ENCODE peak calls at places on chromosomes 4 and X, in six cellular contexts. D is GM12865; O is body of pancreas; V is psoas muscle; G is CD4-positive, CD25-positive, alpha-beta regulatory T cell; M is heart left ventricle. S is an unnamed sample.

GRCh38 chr4:90039122-90039521 is 88.1 kb upstream of the CCSER1 start:
- DNase-seq in D (no peak), O (no peak), V (no peak), G (no peak), M (no peak), S (no peak)

GRCh38 chr4:179855471-179855870 is 2387.7 kb upstream of the TENM3 start:
- DNase-seq in D (no peak), O (no peak), V (no peak), G (no peak), M (no peak), S (no peak)

GRCh38 chr4:83107636-83108035 is 6.9 kb downstream of the PLAC8 start:
- DNase-seq in D (peak), O (no peak), V (no peak), G (no peak), M (no peak), S (no peak)

GRCh38 chr4:140515423-140515822 is 8.5 kb upstream of the ELMOD2 start:
- DNase-seq in D (no peak), O (no peak), V (no peak), G (no peak), M (no peak), S (no peak)

GRCh38 chr4:74320559-74321118 is 12.4 kb downstream of the EPGN start:
- DNase-seq in D (peak), O (peak), V (no peak), G (peak), M (no peak), S (no peak)

GRCh38 chr4:184961693-184962092 is 56.6 kb upstream of the HELT start:
- DNase-seq in D (no peak), O (peak), V (no peak), G (no peak), M (no peak), S (no peak)

GRCh38 chrX:155997436-155997835 is at the start of gene IL9R:
- DNase-seq in D (peak), O (no peak), V (no peak), G (peak), M (no peak), S (no peak)

GRCh38 chr4:138835833-138836521 is 179.6 kb upstream of the NOCT start:
- DNase-seq in D (peak), O (peak), V (no peak), G (no peak), M (peak), S (peak)

GRCh38 chrX:39261446-39262147 is 460.3 kb downstream of the MID1IP1 start:
- DNase-seq in D (peak), O (peak), V (no peak), G (peak), M (no peak), S (peak)

GRCh38 chrX:69258893-69259292 is 93.6 kb upstream of the PJA1 start:
- DNase-seq in D (no peak), O (no peak), V (no peak), G (no peak), M (no peak), S (no peak)

GRCh38 chr4:146389561-146389960 is 132.2 kb downstream of the SLC10A7 start:
- DNase-seq in D (no peak), O (no peak), V (no peak), G (no peak), M (no peak), S (no peak)

GRCh38 chrX:23944234-23944633 is 36.4 kb downstream of the CXorf58 start:
- DNase-seq in D (no peak), O (no peak), V (no peak), G (no peak), M (no peak), S (no peak)

GRCh38 chr4:184553891-184554290 is 79.5 kb upstream of the IRF2 start:
- DNase-seq in D (no peak), O (no peak), V (no peak), G (no peak), M (no peak), S (no peak)

GRCh38 chr4:89305712-89306437 is 1.7 kb downstream of the GPRIN3 start:
- DNase-seq in D (no peak), O (peak), V (no peak), G (no peak), M (no peak), S (no peak)

GRCh38 chrX:110286126-110286525 is 31.8 kb downstream of the AMMECR1 start:
- DNase-seq in D (no peak), O (peak), V (no peak), G (no peak), M (no peak), S (peak)

GRCh38 chrX:138777230-138777629 is 65.7 kb upstream of the FGF13 start:
- DNase-seq in D (no peak), O (no peak), V (no peak), G (no peak), M (no peak), S (no peak)

GRCh38 chr4:123856689-123857545 is 460.3 kb downstream of the SPRY1 start:
- DNase-seq in D (no peak), O (peak), V (peak), G (no peak), M (peak), S (no peak)

GRCh38 chr4:52751349-52751911 is at the start of gene ERVMER34-1:
- DNase-seq in D (no peak), O (peak), V (peak), G (no peak), M (peak), S (no peak)

GRCh38 chr4:153260553-153261306 is 56.5 kb downstream of the TRIM2 start:
- DNase-seq in D (no peak), O (no peak), V (no peak), G (no peak), M (no peak), S (no peak)

GRCh38 chrX:153844509-153845082 is 14.3 kb upstream of the PDZD4 start:
- DNase-seq in D (no peak), O (no peak), V (no peak), G (no peak), M (no peak), S (no peak)

GRCh38 chr4:15882675-15883086 is 55.9 kb downstream of the FGFBP1 start:
- DNase-seq in D (peak), O (peak), V (peak), G (peak), M (peak), S (peak)

GRCh38 chrX:151984328-151984727 is 9.9 kb upstream of the GABRE start:
- DNase-seq in D (no peak), O (no peak), V (no peak), G (no peak), M (peak), S (peak)

GRCh38 chr4:73617256-73617655 is 3.0 kb downstream of the RASSF6 start:
- DNase-seq in D (no peak), O (no peak), V (no peak), G (no peak), M (no peak), S (no peak)

GRCh38 chrX:150899191-150899757 is 806 bp upstream of the CD99L2 start:
- DNase-seq in D (peak), O (peak), V (peak), G (peak), M (peak), S (peak)

GRCh38 chr4:149029056-149029651 is 586.9 kb upstream of the NR3C2 start:
- DNase-seq in D (no peak), O (peak), V (no peak), G (no peak), M (no peak), S (no peak)

GRCh38 chr4:78480286-78480685 is 71.3 kb upstream of the ANXA3 start:
- DNase-seq in D (no peak), O (no peak), V (no peak), G (no peak), M (no peak), S (no peak)

GRCh38 chr4:170005472-170005871 is 20.7 kb downstream of the MFAP3L start:
- DNase-seq in D (no peak), O (no peak), V (peak), G (no peak), M (peak), S (no peak)

GRCh38 chr4:129179276-129179675 is 83.3 kb downstream of the C4orf33 start:
- DNase-seq in D (no peak), O (no peak), V (no peak), G (no peak), M (no peak), S (no peak)

GRCh38 chrX:109966246-109966645 is 36.7 kb upstream of the TMEM164 start:
- DNase-seq in D (no peak), O (no peak), V (no peak), G (no peak), M (no peak), S (no peak)

GRCh38 chr4:84481879-84482245 is 17.2 kb downstream of the NKX6-1 start:
- DNase-seq in D (no peak), O (no peak), V (no peak), G (no peak), M (no peak), S (no peak)

GRCh38 chr4:6939761-6940743 is 30.4 kb downstream of the TBC1D14 start:
- DNase-seq in D (peak), O (no peak), V (peak), G (no peak), M (no peak), S (no peak)

GRCh38 chr4:7103599-7104365 is 35.9 kb upstream of the GRPEL1 start:
- DNase-seq in D (no peak), O (peak), V (peak), G (no peak), M (peak), S (peak)

GRCh38 chrX:151359931-151360871 is 36.8 kb upstream of the VMA21 start:
- DNase-seq in D (peak), O (peak), V (peak), G (peak), M (no peak), S (peak)

GRCh38 chr4:126839066-126839465 is 793.7 kb upstream of the INTU start:
- DNase-seq in D (no peak), O (no peak), V (no peak), G (no peak), M (no peak), S (no peak)

GRCh38 chr4:118920247-118920646 is 31.6 kb downstream of the SYNPO2 start:
- DNase-seq in D (no peak), O (no peak), V (no peak), G (no peak), M (peak), S (no peak)

GRCh38 chr4:118923891-118924290 is 35.2 kb downstream of the SYNPO2 start:
- DNase-seq in D (no peak), O (no peak), V (no peak), G (no peak), M (no peak), S (no peak)

GRCh38 chr4:118917582-118917981 is 28.9 kb downstream of the SYNPO2 start:
- DNase-seq in D (no peak), O (no peak), V (no peak), G (no peak), M (no peak), S (no peak)

GRCh38 chr4:118918388-118918787 is 29.7 kb downstream of the SYNPO2 start:
- DNase-seq in D (no peak), O (no peak), V (no peak), G (no peak), M (no peak), S (peak)

GRCh38 chr4:118921736-118922135 is 33.1 kb downstream of the SYNPO2 start:
- DNase-seq in D (no peak), O (no peak), V (no peak), G (no peak), M (no peak), S (no peak)
- H3K4me3 ChIP-seq in D (no peak), O (no peak), V (no peak), G (no peak), M (no peak), S (no peak)

DNA sequence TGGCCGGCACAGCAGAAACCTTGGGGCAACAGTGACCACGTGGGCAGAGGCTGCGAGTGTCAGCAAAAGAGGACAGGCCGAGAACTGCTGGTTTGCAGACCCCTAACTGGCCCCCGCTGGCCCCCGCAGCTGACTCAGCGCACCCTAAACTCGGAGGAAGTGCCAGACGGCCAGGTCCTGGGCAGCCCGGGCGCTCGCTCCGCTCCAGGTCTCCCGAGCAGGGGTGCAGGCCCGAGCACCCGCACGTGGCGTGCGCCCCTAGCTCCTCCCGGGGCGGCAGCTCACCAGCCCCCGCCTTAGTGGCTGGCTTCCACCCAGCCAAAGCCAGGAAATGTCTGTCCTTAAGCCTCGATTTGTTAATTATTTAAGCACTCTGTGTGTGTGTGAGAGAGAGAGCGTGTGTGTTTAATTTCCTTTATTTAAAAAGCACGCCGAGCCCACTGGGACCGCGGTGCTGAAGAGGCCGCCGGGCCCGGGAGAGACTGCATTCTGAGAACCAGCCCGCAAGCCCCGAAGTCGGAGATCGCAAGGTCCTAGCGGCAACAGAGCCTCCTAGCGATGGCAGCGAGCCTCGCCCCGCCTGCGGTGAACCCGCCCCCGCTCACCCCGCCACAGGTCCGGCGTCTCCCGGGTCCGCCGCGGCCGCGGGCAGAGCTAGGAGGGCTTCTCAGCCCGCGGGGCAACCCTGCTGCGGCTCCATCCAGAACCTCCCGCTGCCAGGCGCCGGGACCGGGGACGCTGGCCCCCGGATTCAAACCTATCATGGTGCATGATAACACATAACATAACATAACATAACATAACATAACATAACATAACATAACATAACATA is 45.9 kb upstream of the CDKN2AIP start:
- DNase-seq in D (peak), O (peak), V (peak), G (peak), M (peak), S (peak)
- H3K4me3 ChIP-seq in D (peak), O (peak), V (peak), G (peak), M (peak), S (peak)

GRCh38 chrX:49043220-49043986 is at the start of gene TFE3:
- DNase-seq in D (peak), O (peak), V (peak), G (peak), M (peak), S (peak)
- H3K4me3 ChIP-seq in D (peak), O (peak), V (peak), G (peak), M (peak), S (peak)

GRCh38 chr4:62051332-62051731 is 851.2 kb downstream of the ADGRL3 start:
- DNase-seq in D (no peak), O (no peak), V (no peak), G (no peak), M (no peak), S (no peak)

GRCh38 chr4:62057060-62057459 is 856.9 kb downstream of the ADGRL3 start:
- DNase-seq in D (no peak), O (no peak), V (no peak), G (no peak), M (no peak), S (no peak)

DNA sequence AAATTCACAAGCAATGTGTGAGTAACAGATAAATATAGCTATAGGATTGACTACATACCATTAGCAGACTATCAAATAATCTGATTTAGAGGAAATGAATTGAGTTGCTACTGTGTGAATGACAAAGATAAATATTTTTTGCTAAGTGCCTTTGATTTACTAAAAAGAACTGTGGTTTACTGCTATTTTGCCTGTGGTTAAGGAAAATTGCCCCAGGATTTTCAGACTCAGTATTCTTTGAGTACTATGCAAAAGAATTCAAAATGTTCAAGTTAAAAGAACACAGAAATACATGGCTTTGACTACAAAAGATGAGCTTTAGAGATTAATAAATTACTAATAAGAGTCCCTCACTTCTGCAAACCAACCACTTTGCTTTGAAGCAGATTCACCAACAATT is 853.8 kb downstream of the ADGRL3 start:
- DNase-seq in D (no peak), O (no peak), V (no peak), G (no peak), M (no peak), S (no peak)
- H3K4me3 ChIP-seq in D (no peak), O (no peak), V (no peak), G (no peak), M (no peak), S (no peak)

GRCh38 chrX:54357414-54358377 is at the start of gene WNK3:
- DNase-seq in D (no peak), O (peak), V (peak), G (peak), M (peak), S (peak)
- H3K4me3 ChIP-seq in D (no peak), O (peak), V (peak), G (no peak), M (peak), S (peak)

S was measured in SJSA1.